ENCODE peak calls at places on chromosomes 6 and 20, in five cellular contexts. M is NCI-H1105; Z is osteocyte; U is stimulated activated CD4-positive, alpha-beta T cell treated with anti-CD3 and anti-CD28 coated beads, Interleukin-15, amount 100 ng/mL, for 1 hour; S is effector CD4-positive, alpha-beta T cell. Y is an unnamed sample.

GRCh38 chr20:51700809-51701285 is 67.3 kb downstream of the ATP9A start:
- DNase-seq in M (no peak), U (no peak), Z (no peak), S (no peak), Y (no peak)

GRCh38 chr6:166056637-166057036 is 111.0 kb downstream of the TBXT start:
- DNase-seq in Z (no peak), S (no peak), M (no peak), U (no peak), Y (no peak)

GRCh38 chr20:37193821-37194220 is 14.5 kb upstream of the MROH8 start:
- DNase-seq in M (no peak), S (no peak), Z (no peak), U (no peak), Y (no peak)

GRCh38 chr20:36298795-36299339 is 7.3 kb upstream of the DLGAP4 start:
- DNase-seq in U (no peak), M (no peak), S (no peak), Z (peak), Y (no peak)

GRCh38 chr6:98574991-98575390 is 259.4 kb upstream of the POU3F2 start:
- DNase-seq in M (no peak), U (no peak), S (no peak), Z (no peak), Y (no peak)

GRCh38 chr20:58676161-58676560 is 16.4 kb upstream of the NPEPL1 start:
- DNase-seq in U (no peak), M (no peak), Z (peak), S (no peak), Y (no peak)

GRCh38 chr6:16683524-16684194 is 77.6 kb downstream of the ATXN1 start:
- DNase-seq in Z (no peak), S (no peak), U (no peak), M (no peak), Y (no peak)

GRCh38 chr20:49908258-49908565 is 7.1 kb downstream of the SPATA2 start:
- DNase-seq in S (no peak), U (no peak), Z (no peak), M (no peak), Y (no peak)

GRCh38 chr6:17054647-17055046 is 47.2 kb upstream of the STMND1 start:
- DNase-seq in U (no peak), S (no peak), Z (no peak), M (no peak), Y (no peak)

Y was measured in naive thymus-derived CD8-positive, alpha-beta T cell.